ENCODE peak calls at places on chromosome 20, in nine cellular contexts. K is CD8-positive, alpha-beta memory T cell; O is T1000; E is uterus; J is AG09309; Z is HEK293T; U is dorsolateral prefrontal cortex; X is SW480; L is progenitor cell of endocrine pancreas. R is an unnamed sample.

GRCh38 chr20:52454660-52455059 is 263.1 kb upstream of the ZFP64 start:
- DNase-seq in K (no peak), O (no peak), E (no peak), J (no peak), Z (no peak), U (no peak), X (no peak), L (no peak), R (no peak)

GRCh38 chr20:58458342-58459057 is 56.7 kb downstream of the APCDD1L start:
- DNase-seq in K (no peak), O (no peak), E (no peak), J (no peak), Z (no peak), U (no peak), X (no peak), L (no peak), R (no peak)

GRCh38 chr20:20009784-20010253 is 7.3 kb upstream of the NAA20 start:
- DNase-seq in K (no peak), O (no peak), E (no peak), J (no peak), Z (no peak), U (no peak), X (no peak), L (no peak), R (no peak)

GRCh38 chr20:7716286-7716972 is 223.8 kb downstream of the HAO1 start:
- DNase-seq in K (no peak), O (no peak), E (no peak), J (no peak), Z (no peak), U (no peak), X (no peak), L (no peak), R (no peak)

GRCh38 chr20:46367234-46367633 is 39.2 kb downstream of the ELMO2 start:
- DNase-seq in K (no peak), O (no peak), E (no peak), J (no peak), Z (no peak), U (no peak), X (no peak), L (no peak), R (no peak)

GRCh38 chr20:63177785-63178444 is 38.0 kb downstream of the YTHDF1 start:
- DNase-seq in K (no peak), O (no peak), E (no peak), J (no peak), Z (no peak), U (no peak), X (no peak), L (no peak), R (no peak)

GRCh38 chr20:50292324-50293243 is 102.0 kb downstream of the CEBPB start:
- DNase-seq in K (no peak), O (peak), E (peak), J (peak), Z (no peak), U (no peak), X (peak), L (no peak), R (peak)

GRCh38 chr20:22861231-22861980 is 173.7 kb upstream of the SSTR4 start:
- DNase-seq in K (no peak), O (no peak), E (no peak), J (no peak), Z (no peak), U (no peak), X (peak), L (no peak), R (peak)

GRCh38 chr20:17772005-17772343 is 72.2 kb downstream of the BANF2 start:
- DNase-seq in K (no peak), O (no peak), E (no peak), J (no peak), Z (no peak), U (no peak), X (peak), L (no peak), R (no peak)

GRCh38 chr20:62740286-62741141 is 31.9 kb downstream of the NTSR1 start:
- DNase-seq in K (peak), O (peak), E (no peak), J (peak), Z (no peak), U (peak), X (peak), L (no peak), R (no peak)

GRCh38 chr20:57902478-57902877 is 192.7 kb upstream of the PMEPA1 start:
- DNase-seq in K (no peak), O (no peak), E (no peak), J (peak), Z (no peak), U (no peak), X (peak), L (no peak), R (no peak)

GRCh38 chr20:24303393-24303792 is 166.0 kb upstream of the SYNDIG1 start:
- DNase-seq in K (no peak), O (no peak), E (no peak), J (no peak), Z (no peak), U (no peak), X (peak), L (no peak), R (peak)

GRCh38 chr20:62795023-62795761 is 1.1 kb upstream of the MRGBP start:
- DNase-seq in K (peak), O (no peak), E (no peak), J (no peak), Z (peak), U (no peak), X (peak), L (peak), R (peak)

GRCh38 chr20:4901031-4901818 is 100.1 kb downstream of the SLC23A2 start:
- DNase-seq in K (no peak), O (no peak), E (no peak), J (no peak), Z (no peak), U (no peak), X (peak), L (no peak), R (no peak)

GRCh38 chr20:37237656-37238055 is 24.0 kb downstream of the GHRH start:
- DNase-seq in K (no peak), O (no peak), E (no peak), J (no peak), Z (no peak), U (no peak), X (no peak), L (no peak), R (no peak)

GRCh38 chr20:22652685-22653568 is 68.6 kb upstream of the FOXA2 start:
- DNase-seq in K (no peak), O (no peak), E (no peak), J (no peak), Z (no peak), U (no peak), X (peak), L (no peak), R (no peak)

GRCh38 chr20:63141531-63141930 is 74.4 kb downstream of the YTHDF1 start:
- DNase-seq in K (no peak), O (no peak), E (no peak), J (no peak), Z (no peak), U (peak), X (no peak), L (no peak), R (no peak)

GRCh38 chr20:19742974-19743649 is 14.9 kb upstream of the RIN2 start:
- DNase-seq in K (no peak), O (no peak), E (no peak), J (no peak), Z (no peak), U (no peak), X (no peak), L (no peak), R (no peak)

GRCh38 chr20:61173966-61174725 is 77.9 kb upstream of the CDH4 start:
- DNase-seq in K (no peak), O (no peak), E (no peak), J (no peak), Z (no peak), U (no peak), X (no peak), L (no peak), R (no peak)

GRCh38 chr20:2080532-2081224 is 20.9 kb upstream of the STK35 start:
- DNase-seq in K (no peak), O (no peak), E (no peak), J (no peak), Z (no peak), U (no peak), X (no peak), L (no peak), R (no peak)

GRCh38 chr20:1983311-1983710 is 10.5 kb downstream of the PDYN start:
- DNase-seq in K (no peak), O (no peak), E (no peak), J (no peak), Z (no peak), U (no peak), X (no peak), L (no peak), R (no peak)

GRCh38 chr20:25247100-25247665 is 702 bp upstream of the PYGB start:
- DNase-seq in K (no peak), O (no peak), E (peak), J (no peak), Z (peak), U (peak), X (peak), L (peak), R (peak)

GRCh38 chr20:48571945-48572589 is 255.7 kb downstream of the PREX1 start:
- DNase-seq in K (no peak), O (no peak), E (peak), J (no peak), Z (no peak), U (no peak), X (no peak), L (no peak), R (no peak)

GRCh38 chr20:14721926-14722325 is 384.5 kb upstream of the FLRT3 start:
- DNase-seq in K (no peak), O (no peak), E (no peak), J (no peak), Z (no peak), U (no peak), X (no peak), L (no peak), R (no peak)

GRCh38 chr20:2691663-2692035 is 931 bp upstream of the EBF4 start:
- DNase-seq in K (no peak), O (no peak), E (no peak), J (no peak), Z (no peak), U (peak), X (no peak), L (no peak), R (no peak)

GRCh38 chr20:35135867-35136586 is 11.1 kb downstream of the EDEM2 start:
- DNase-seq in K (no peak), O (no peak), E (peak), J (no peak), Z (no peak), U (no peak), X (no peak), L (no peak), R (no peak)

GRCh38 chr20:48733296-48733790 is 94.5 kb downstream of the PREX1 start:
- DNase-seq in K (no peak), O (no peak), E (no peak), J (no peak), Z (peak), U (no peak), X (peak), L (no peak), R (peak)